ENCODE peak calls at places on chromosome 18, in eight cellular contexts. One of them, this sample, is unnamed.

GRCh38 chr18:5512191-5512590 is 31.6 kb downstream of the EPB41L3 start:
- DNase-seq in WTC11: no peak
- DNase-seq in GM10248: no peak
- DNase-seq in Panc1: no peak
- DNase-seq in Calu3: no peak
- DNase-seq in fibroblast of lung: no peak
- DNase-seq in cardiac muscle cell: no peak
- DNase-seq in foreskin fibroblast: no peak
- DNase-seq in this sample: no peak

GRCh38 chr18:29962579-29962978 is 1080.0 kb downstream of the DSC3 start:
- DNase-seq in WTC11: no peak
- DNase-seq in GM10248: no peak
- DNase-seq in Panc1: no peak
- DNase-seq in Calu3: no peak
- DNase-seq in fibroblast of lung: no peak
- DNase-seq in cardiac muscle cell: no peak
- DNase-seq in foreskin fibroblast: no peak
- DNase-seq in this sample: no peak

GRCh38 chr18:63264871-63265270 is 54.7 kb downstream of the BCL2 start:
- DNase-seq in WTC11: no peak
- DNase-seq in GM10248: no peak
- DNase-seq in Panc1: no peak
- DNase-seq in Calu3: no peak
- DNase-seq in fibroblast of lung: no peak
- DNase-seq in cardiac muscle cell: no peak
- DNase-seq in foreskin fibroblast: no peak
- DNase-seq in this sample: no peak

GRCh38 chr18:8778386-8778785 is 73.0 kb downstream of the MTCL1 start:
- DNase-seq in WTC11: no peak
- DNase-seq in GM10248: no peak
- DNase-seq in Panc1: no peak
- DNase-seq in Calu3: no peak
- DNase-seq in fibroblast of lung: no peak
- DNase-seq in cardiac muscle cell: no peak
- DNase-seq in foreskin fibroblast: no peak
- DNase-seq in this sample: no peak

GRCh38 chr18:56516769-56517168 is 121.6 kb downstream of the TXNL1 start:
- DNase-seq in WTC11: no peak
- DNase-seq in GM10248: no peak
- DNase-seq in Panc1: no peak
- DNase-seq in Calu3: no peak
- DNase-seq in fibroblast of lung: no peak
- DNase-seq in cardiac muscle cell: no peak
- DNase-seq in foreskin fibroblast: no peak
- DNase-seq in this sample: no peak

GRCh38 chr18:58337688-58338087 is 291.2 kb downstream of the ALPK2 start:
- DNase-seq in WTC11: no peak
- DNase-seq in GM10248: no peak
- DNase-seq in Panc1: no peak
- DNase-seq in Calu3: no peak
- DNase-seq in fibroblast of lung: peak; percentile 52
- DNase-seq in cardiac muscle cell: no peak
- DNase-seq in foreskin fibroblast: no peak
- DNase-seq in this sample: no peak

GRCh38 chr18:46281185-46282176 is 177.3 kb downstream of the HAUS1 start:
- DNase-seq in WTC11: peak; percentile 84
- DNase-seq in GM10248: peak; percentile 71
- DNase-seq in Panc1: peak; percentile 55
- DNase-seq in Calu3: peak; percentile 79
- DNase-seq in fibroblast of lung: peak; percentile 76
- DNase-seq in cardiac muscle cell: peak; percentile 83
- DNase-seq in foreskin fibroblast: peak; percentile 67
- DNase-seq in this sample: peak; percentile 79

GRCh38 chr18:76265375-76266225 is 229.4 kb downstream of the ZNF516 start:
- DNase-seq in WTC11: no peak
- DNase-seq in GM10248: no peak
- DNase-seq in Panc1: no peak
- DNase-seq in Calu3: no peak
- DNase-seq in fibroblast of lung: peak; percentile 71
- DNase-seq in cardiac muscle cell: no peak
- DNase-seq in foreskin fibroblast: peak; percentile 30
- DNase-seq in this sample: no peak

GRCh38 chr18:54127759-54128378 is 96.6 kb downstream of the MBD2 start:
- DNase-seq in WTC11: peak; percentile 58
- DNase-seq in GM10248: peak; percentile 40
- DNase-seq in Panc1: no peak
- DNase-seq in Calu3: peak; percentile 51
- DNase-seq in fibroblast of lung: peak; percentile 68
- DNase-seq in cardiac muscle cell: peak; percentile 73
- DNase-seq in foreskin fibroblast: peak; percentile 35
- DNase-seq in this sample: peak; percentile 44

GRCh38 chr18:5238371-5238758 is 41.3 kb upstream of the AKAIN1 start:
- DNase-seq in WTC11: peak; percentile 28
- DNase-seq in GM10248: peak; percentile 54
- DNase-seq in Panc1: no peak
- DNase-seq in Calu3: peak; percentile 46
- DNase-seq in fibroblast of lung: no peak
- DNase-seq in cardiac muscle cell: peak; percentile 61
- DNase-seq in foreskin fibroblast: peak; percentile 13
- DNase-seq in this sample: peak; percentile 61

GRCh38 chr18:73987247-73987980 is 160.2 kb downstream of the FBXO15 start:
- DNase-seq in WTC11: no peak
- DNase-seq in GM10248: no peak
- DNase-seq in Panc1: no peak
- DNase-seq in Calu3: no peak
- DNase-seq in fibroblast of lung: no peak
- DNase-seq in cardiac muscle cell: no peak
- DNase-seq in foreskin fibroblast: peak; percentile 46
- DNase-seq in this sample: no peak

GRCh38 chr18:6222271-6222670 is 192.4 kb downstream of the L3MBTL4 start:
- DNase-seq in WTC11: no peak
- DNase-seq in GM10248: no peak
- DNase-seq in Panc1: no peak
- DNase-seq in Calu3: no peak
- DNase-seq in fibroblast of lung: no peak
- DNase-seq in cardiac muscle cell: no peak
- DNase-seq in foreskin fibroblast: no peak
- DNase-seq in this sample: no peak

GRCh38 chr18:316391-316790 is 48.5 kb upstream of the THOC1 start:
- DNase-seq in WTC11: no peak
- DNase-seq in GM10248: no peak
- DNase-seq in Panc1: no peak
- DNase-seq in Calu3: no peak
- DNase-seq in fibroblast of lung: peak; percentile 57
- DNase-seq in cardiac muscle cell: no peak
- DNase-seq in foreskin fibroblast: no peak
- DNase-seq in this sample: no peak

GRCh38 chr18:39806519-39806918 is 2148.5 kb upstream of the PIK3C3 start:
- DNase-seq in WTC11: no peak
- DNase-seq in GM10248: no peak
- DNase-seq in Panc1: no peak
- DNase-seq in Calu3: no peak
- DNase-seq in fibroblast of lung: peak; percentile 41
- DNase-seq in cardiac muscle cell: no peak
- DNase-seq in foreskin fibroblast: no peak
- DNase-seq in this sample: no peak

GRCh38 chr18:59823611-59824195 is 76.1 kb upstream of the PMAIP1 start:
- DNase-seq in WTC11: peak; percentile 86
- DNase-seq in GM10248: peak; percentile 53
- DNase-seq in Panc1: peak; percentile 38
- DNase-seq in Calu3: peak; percentile 81
- DNase-seq in fibroblast of lung: peak; percentile 88
- DNase-seq in cardiac muscle cell: peak; percentile 85
- DNase-seq in foreskin fibroblast: peak; percentile 76
- DNase-seq in this sample: peak; percentile 69

GRCh38 chr18:11946756-11947155 is 34.6 kb upstream of the IMPA2 start:
- DNase-seq in WTC11: no peak
- DNase-seq in GM10248: no peak
- DNase-seq in Panc1: no peak
- DNase-seq in Calu3: no peak
- DNase-seq in fibroblast of lung: peak; percentile 68
- DNase-seq in cardiac muscle cell: no peak
- DNase-seq in foreskin fibroblast: no peak
- DNase-seq in this sample: peak; percentile 12

GRCh38 chr18:44654555-44654954 is 26.1 kb upstream of the SETBP1 start:
- DNase-seq in WTC11: no peak
- DNase-seq in GM10248: no peak
- DNase-seq in Panc1: no peak
- DNase-seq in Calu3: peak; percentile 35
- DNase-seq in fibroblast of lung: peak; percentile 53
- DNase-seq in cardiac muscle cell: no peak
- DNase-seq in foreskin fibroblast: peak; percentile 82
- DNase-seq in this sample: no peak

GRCh38 chr18:1648715-1649114 is 744.0 kb downstream of the ADCYAP1 start:
- DNase-seq in WTC11: no peak
- DNase-seq in GM10248: no peak
- DNase-seq in Panc1: no peak
- DNase-seq in Calu3: no peak
- DNase-seq in fibroblast of lung: no peak
- DNase-seq in cardiac muscle cell: no peak
- DNase-seq in foreskin fibroblast: no peak
- DNase-seq in this sample: no peak

GRCh38 chr18:54296017-54296416 is 26.7 kb downstream of the POLI start:
- DNase-seq in WTC11: no peak
- DNase-seq in GM10248: no peak
- DNase-seq in Panc1: no peak
- DNase-seq in Calu3: no peak
- DNase-seq in fibroblast of lung: peak; percentile 29
- DNase-seq in cardiac muscle cell: peak; percentile 49
- DNase-seq in foreskin fibroblast: no peak
- DNase-seq in this sample: no peak

GRCh38 chr18:4734903-4735302 is 279.8 kb upstream of the DLGAP1 start:
- DNase-seq in WTC11: no peak
- DNase-seq in GM10248: no peak
- DNase-seq in Panc1: no peak
- DNase-seq in Calu3: no peak
- DNase-seq in fibroblast of lung: no peak
- DNase-seq in cardiac muscle cell: no peak
- DNase-seq in foreskin fibroblast: no peak
- DNase-seq in this sample: no peak

GRCh38 chr18:31297248-31297647 is 20.7 kb upstream of the DSG1 start:
- DNase-seq in WTC11: no peak
- DNase-seq in GM10248: no peak
- DNase-seq in Panc1: no peak
- DNase-seq in Calu3: no peak
- DNase-seq in fibroblast of lung: no peak
- DNase-seq in cardiac muscle cell: no peak
- DNase-seq in foreskin fibroblast: no peak
- DNase-seq in this sample: no peak

DNA sequence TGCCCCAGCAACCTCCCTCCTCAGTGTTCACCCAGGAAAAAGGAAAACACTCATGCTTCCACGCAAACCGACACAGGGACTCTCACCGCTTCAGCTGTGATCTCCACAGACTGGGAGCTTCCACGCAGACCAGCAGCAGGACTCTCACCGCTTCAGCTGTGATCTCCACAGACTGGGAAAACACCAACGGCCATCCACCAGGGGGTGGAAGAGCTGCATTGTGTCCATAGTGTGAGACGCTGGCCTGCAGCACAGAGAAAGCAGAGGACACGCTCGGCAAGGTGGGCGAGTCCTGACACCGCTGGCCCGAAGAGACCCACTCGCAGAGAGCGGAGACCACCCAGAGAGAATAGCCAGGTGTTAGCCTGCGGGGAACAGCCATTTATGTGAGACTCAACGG is 42.5 kb upstream of the NFATC1 start:
- DNase-seq in WTC11: peak; percentile 44
- DNase-seq in GM10248: no peak
- DNase-seq in Panc1: no peak
- DNase-seq in Calu3: no peak
- DNase-seq in fibroblast of lung: peak; percentile 15
- DNase-seq in cardiac muscle cell: peak; percentile 35
- DNase-seq in foreskin fibroblast: no peak
- DNase-seq in this sample: no peak
- TF ChIP-seq CTCF in WTC11: no peak
- TF ChIP-seq CTCF in GM10248: no peak
- TF ChIP-seq CTCF in Panc1: no peak
- TF ChIP-seq CTCF in Calu3: no peak
- TF ChIP-seq CTCF in fibroblast of lung: peak; percentile 37
- TF ChIP-seq CTCF in cardiac muscle cell: peak; percentile 22
- TF ChIP-seq CTCF in foreskin fibroblast: peak; percentile 28
- TF ChIP-seq CTCF in this sample: no peak

GRCh38 chr18:34880403-34880802 is 160.8 kb upstream of the MAPRE2 start:
- DNase-seq in WTC11: no peak
- DNase-seq in GM10248: no peak
- DNase-seq in Panc1: no peak
- DNase-seq in Calu3: no peak
- DNase-seq in fibroblast of lung: no peak
- DNase-seq in cardiac muscle cell: no peak
- DNase-seq in foreskin fibroblast: no peak
- DNase-seq in this sample: no peak

GRCh38 chr18:34873966-34874365 is 163.9 kb downstream of the DTNA start:
- DNase-seq in WTC11: no peak
- DNase-seq in GM10248: no peak
- DNase-seq in Panc1: no peak
- DNase-seq in Calu3: no peak
- DNase-seq in fibroblast of lung: no peak
- DNase-seq in cardiac muscle cell: no peak
- DNase-seq in foreskin fibroblast: no peak
- DNase-seq in this sample: no peak

GRCh38 chr18:34870916-34871315 is 160.8 kb downstream of the DTNA start:
- DNase-seq in WTC11: no peak
- DNase-seq in GM10248: no peak
- DNase-seq in Panc1: no peak
- DNase-seq in Calu3: no peak
- DNase-seq in fibroblast of lung: no peak
- DNase-seq in cardiac muscle cell: no peak
- DNase-seq in foreskin fibroblast: no peak
- DNase-seq in this sample: no peak

GRCh38 chr18:34871435-34871834 is 161.3 kb downstream of the DTNA start:
- DNase-seq in WTC11: no peak
- DNase-seq in GM10248: no peak
- DNase-seq in Panc1: no peak
- DNase-seq in Calu3: no peak
- DNase-seq in fibroblast of lung: no peak
- DNase-seq in cardiac muscle cell: no peak
- DNase-seq in foreskin fibroblast: no peak
- DNase-seq in this sample: peak; percentile 47

GRCh38 chr18:34875150-34875549 is 165.1 kb downstream of the DTNA start:
- DNase-seq in WTC11: no peak
- DNase-seq in GM10248: no peak
- DNase-seq in Panc1: no peak
- DNase-seq in Calu3: no peak
- DNase-seq in fibroblast of lung: no peak
- DNase-seq in cardiac muscle cell: no peak
- DNase-seq in foreskin fibroblast: no peak
- DNase-seq in this sample: no peak
- TF ChIP-seq CTCF in WTC11: no peak
- TF ChIP-seq CTCF in GM10248: no peak
- TF ChIP-seq CTCF in Panc1: no peak
- TF ChIP-seq CTCF in Calu3: no peak
- TF ChIP-seq CTCF in fibroblast of lung: no peak
- TF ChIP-seq CTCF in cardiac muscle cell: no peak
- TF ChIP-seq CTCF in foreskin fibroblast: no peak
- TF ChIP-seq CTCF in this sample: no peak

GRCh38 chr18:51724790-51725721 is 527.6 kb upstream of the MEX3C start:
- DNase-seq in WTC11: no peak
- DNase-seq in GM10248: no peak
- DNase-seq in Panc1: no peak
- DNase-seq in Calu3: no peak
- DNase-seq in fibroblast of lung: no peak
- DNase-seq in cardiac muscle cell: no peak
- DNase-seq in foreskin fibroblast: no peak
- DNase-seq in this sample: no peak
- TF ChIP-seq CTCF in WTC11: no peak
- TF ChIP-seq CTCF in GM10248: no peak
- TF ChIP-seq CTCF in Panc1: no peak
- TF ChIP-seq CTCF in Calu3: no peak
- TF ChIP-seq CTCF in fibroblast of lung: no peak
- TF ChIP-seq CTCF in cardiac muscle cell: no peak
- TF ChIP-seq CTCF in foreskin fibroblast: no peak
- TF ChIP-seq CTCF in this sample: no peak

GRCh38 chr18:48541026-48541746 is 2.4 kb downstream of the CTIF start:
- DNase-seq in WTC11: peak; percentile 73
- DNase-seq in GM10248: peak; percentile 66
- DNase-seq in Panc1: no peak
- DNase-seq in Calu3: peak; percentile 64
- DNase-seq in fibroblast of lung: peak; percentile 78
- DNase-seq in cardiac muscle cell: peak; percentile 82
- DNase-seq in foreskin fibroblast: peak; percentile 82
- DNase-seq in this sample: peak; percentile 20
- TF ChIP-seq CTCF in WTC11: no peak
- TF ChIP-seq CTCF in GM10248: no peak
- TF ChIP-seq CTCF in Panc1: no peak
- TF ChIP-seq CTCF in Calu3: no peak
- TF ChIP-seq CTCF in fibroblast of lung: no peak
- TF ChIP-seq CTCF in cardiac muscle cell: no peak
- TF ChIP-seq CTCF in foreskin fibroblast: no peak
- TF ChIP-seq CTCF in this sample: no peak

This sample was measured in activated CD8-positive, alpha-beta T cell treated with anti-CD3 and anti-CD28 coated beads for 36 hours.